ENCODE peak calls at places on chromosome 20, in nine cellular contexts. G is fibroblast of lung; D is ovary; H is CD8-positive, alpha-beta T cell; Q is heart left ventricle; K is heart right ventricle; F is HepG2; M is uterus; U is HCT116. R is an unnamed sample.

GRCh38 chr20:5652626-5653573 is 97.3 kb upstream of the SHLD1 start:
- DNase-seq in D (no peak), U (no peak), M (no peak), K (no peak), G (peak; percentile 89), H (no peak), Q (no peak), F (no peak), R (peak; percentile 38)

GRCh38 chr20:11686195-11686594 is 231.5 kb upstream of the BTBD3 start:
- DNase-seq in K (no peak), F (no peak), Q (no peak), U (no peak), M (no peak), G (no peak), H (no peak), D (no peak), R (no peak)

GRCh38 chr20:21368791-21369190 is 28.5 kb downstream of the NKX2-4 start:
- DNase-seq in F (no peak), Q (no peak), M (no peak), U (no peak), D (no peak), K (no peak), H (no peak), G (no peak), R (no peak)

GRCh38 chr20:47102629-47103028 is 208.0 kb downstream of the EYA2 start:
- DNase-seq in K (peak; percentile 22), U (no peak), G (no peak), M (no peak), H (no peak), F (no peak), D (no peak), Q (no peak), R (no peak)

GRCh38 chr20:11672959-11673358 is 244.7 kb upstream of the BTBD3 start:
- DNase-seq in U (no peak), M (no peak), G (no peak), H (no peak), K (no peak), Q (no peak), F (no peak), D (no peak), R (no peak)

GRCh38 chr20:35742741-35743523 is 872 bp upstream of the RBM39 start:
- DNase-seq in H (no peak), K (no peak), D (no peak), M (no peak), U (no peak), F (peak; percentile 69), Q (no peak), G (peak; percentile 43), R (no peak)

GRCh38 chr20:62287759-62288534 is 14.8 kb upstream of the ADRM1 start:
- DNase-seq in D (no peak), K (no peak), U (no peak), H (no peak), M (no peak), F (no peak), Q (no peak), G (no peak), R (no peak)

GRCh38 chr20:11807070-11807741 is 110.5 kb upstream of the BTBD3 start:
- DNase-seq in M (no peak), Q (no peak), D (no peak), F (no peak), H (no peak), U (no peak), G (peak; percentile 86), K (no peak), R (no peak)

GRCh38 chr20:49987868-49988690 is 5.3 kb downstream of the SNAI1 start:
- DNase-seq in M (no peak), D (no peak), U (no peak), Q (no peak), G (no peak), F (no peak), K (no peak), H (no peak), R (no peak)
- H3K4me1 ChIP-seq in M (peaks cover 9% of the 10 kb centered on the region), D (peaks cover 20% of the 10 kb centered on the region), U (peaks cover 2% of the 10 kb centered on the region), Q (peaks cover 32% of the 10 kb centered on the region), G (peaks cover 34% of the 10 kb centered on the region), F (peaks cover 61% of the 10 kb centered on the region), K (peaks cover 76% of the 10 kb centered on the region), H (peaks cover 5% of the 10 kb centered on the region), R (peaks cover 2% of the 10 kb centered on the region)

DNA sequence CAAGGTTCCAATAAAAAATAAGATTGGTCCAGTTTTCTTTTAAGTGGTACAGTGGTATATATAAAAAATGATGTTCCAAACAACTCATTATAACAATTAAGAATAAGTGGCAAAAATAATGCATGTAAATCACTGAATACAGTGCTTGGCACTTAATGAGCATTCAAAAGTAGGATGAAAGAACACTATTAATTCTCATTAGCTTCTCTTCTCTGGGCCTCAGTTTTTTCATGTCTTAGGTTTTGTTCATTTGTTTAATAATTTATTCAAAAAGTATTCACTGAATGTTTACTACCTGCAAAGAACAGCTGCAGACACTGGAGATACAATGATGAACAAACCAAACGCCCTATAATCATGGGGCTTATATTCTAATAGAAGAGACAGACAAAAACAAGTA is 21.1 kb downstream of the BCL2L1 start:
- DNase-seq in H (no peak), K (no peak), D (no peak), G (no peak), M (no peak), U (no peak), Q (no peak), F (no peak), R (no peak)
- H3K27ac ChIP-seq in H (no peak overlapping the region), K (peak overlapping the region; percentile 90), D (no peak overlapping the region), G (no peak overlapping the region), M (peak overlapping the region; percentile 75), U (peak overlapping the region; percentile 62), Q (peak overlapping the region; percentile 22), F (peak overlapping the region; percentile 83), R (no peak overlapping the region)

GRCh38 chr20:2751868-2752630 is 48.4 kb downstream of the CPXM1 start:
- DNase-seq in Q (no peak), F (no peak), D (peak; percentile 62), H (peak; percentile 70), G (no peak), M (no peak), U (no peak), K (no peak), R (no peak)

GRCh38 chr20:2751347-2751867 is 49.0 kb downstream of the CPXM1 start:
- DNase-seq in M (no peak), G (no peak), D (no peak), F (peak; percentile 75), Q (no peak), K (no peak), H (peak; percentile 46), U (no peak), R (peak; percentile 42)

GRCh38 chr20:2749951-2750342 is 50.5 kb downstream of the CPXM1 start:
- DNase-seq in F (no peak), Q (no peak), D (no peak), M (no peak), G (no peak), U (no peak), K (no peak), H (no peak), R (peak; percentile 41)

GRCh38 chr20:2749343-2749950 is 51.0 kb downstream of the CPXM1 start:
- DNase-seq in F (no peak), U (no peak), M (no peak), K (no peak), Q (no peak), H (peak; percentile 48), G (no peak), D (no peak), R (no peak)

DNA sequence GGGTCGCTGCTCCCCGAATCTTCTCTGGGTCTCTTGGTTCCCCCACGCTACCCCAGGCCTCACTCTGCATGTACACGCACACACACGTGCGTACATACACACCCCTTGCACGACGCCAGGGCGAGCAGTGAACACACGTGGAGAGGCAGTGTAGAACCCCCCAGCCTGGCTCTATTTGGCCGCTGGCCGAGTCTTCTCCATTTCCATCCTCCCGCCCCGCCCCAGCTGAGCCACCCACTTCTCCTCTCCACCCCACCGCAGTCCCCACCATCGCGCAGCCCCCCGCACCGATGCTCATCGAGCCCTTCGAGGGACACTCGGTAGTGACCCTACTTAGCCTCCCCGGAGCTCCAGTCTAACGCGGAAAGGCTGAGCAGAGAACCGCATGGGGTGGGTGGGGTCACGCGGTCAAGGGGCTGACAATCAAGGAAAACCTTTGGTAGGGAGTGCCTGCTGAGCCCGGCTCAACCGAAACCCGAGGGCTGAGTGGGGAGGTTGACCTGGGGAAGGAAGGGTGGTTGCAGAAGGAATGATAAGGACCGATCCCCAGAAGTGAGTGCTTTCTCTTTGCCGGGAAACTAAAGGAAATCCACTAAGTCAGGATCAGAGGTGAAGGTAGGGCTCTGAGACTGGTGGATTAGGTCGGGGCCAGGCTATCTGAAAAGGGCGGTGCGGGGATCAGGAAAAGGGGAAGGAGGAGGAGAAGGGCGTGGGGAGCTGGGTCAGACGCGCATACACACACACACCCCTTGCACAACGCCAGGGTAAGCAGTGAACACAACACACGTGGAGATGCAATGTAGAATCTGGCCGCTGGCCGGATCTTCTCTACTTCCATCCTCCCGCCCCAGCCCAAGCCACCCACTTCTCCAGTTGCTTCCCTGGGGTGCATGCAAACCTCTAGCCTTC is 49.8 kb downstream of the CPXM1 start:
- DNase-seq in G (peak; percentile 35), M (peak; percentile 72), U (no peak), Q (no peak), D (peak; percentile 56), H (no peak), F (peak; percentile 59), K (no peak), R (peak; percentile 64)
- H3K4me3 ChIP-seq in G (no peak overlapping the region), M (peak overlapping the region; percentile 53), U (no peak overlapping the region), Q (peak overlapping the region; percentile 51), D (peak overlapping the region; percentile 46), H (peak overlapping the region; percentile 57), F (peak overlapping the region; percentile 79), K (peak overlapping the region; percentile 48), R (peak overlapping the region; percentile 49)

GRCh38 chr20:61220131-61220530 is 31.9 kb upstream of the CDH4 start:
- DNase-seq in G (no peak), Q (no peak), U (no peak), H (no peak), F (no peak), K (no peak), D (no peak), M (no peak), R (no peak)
- H3K4me1 ChIP-seq in G (peaks cover 6% of the 10 kb centered on the region), Q (no peaks in the 10 kb centered on the region), U (no peaks in the 10 kb centered on the region), H (no peaks in the 10 kb centered on the region), F (no peaks in the 10 kb centered on the region), K (no peaks in the 10 kb centered on the region), D (no peaks in the 10 kb centered on the region), M (no peaks in the 10 kb centered on the region), R (no peaks in the 10 kb centered on the region)

DNA sequence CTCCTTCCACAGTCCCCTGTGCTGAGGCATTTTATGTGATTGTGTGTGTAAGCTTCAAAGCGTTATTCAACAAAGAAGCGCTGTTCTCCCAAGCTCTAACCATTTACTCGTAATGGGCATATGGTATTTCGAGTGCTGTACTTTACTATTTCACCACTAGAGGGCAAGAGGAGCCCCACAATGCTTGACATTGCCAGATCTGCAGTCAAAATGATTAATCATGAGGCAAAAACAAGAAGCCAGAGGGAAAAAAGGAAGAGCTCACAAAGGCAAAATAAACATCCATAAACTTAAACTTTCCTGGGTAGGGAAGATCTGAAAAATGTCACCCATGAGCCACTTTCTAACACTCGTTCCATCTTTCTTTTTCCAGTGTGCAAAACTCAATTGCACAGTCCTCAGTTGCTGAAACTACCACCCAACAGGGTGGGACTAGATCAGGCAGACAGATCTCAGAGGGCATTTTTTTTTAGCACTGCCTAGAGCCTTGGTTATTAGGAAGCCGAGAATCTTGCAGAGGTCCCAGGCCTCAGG is 215.0 kb upstream of the PLCB4 start:
- DNase-seq in K (peak; percentile 48), Q (no peak), D (no peak), M (peak; percentile 25), U (peak; percentile 40), G (peak; percentile 87), H (no peak), F (peak; percentile 89), R (no peak)
- H3K27ac ChIP-seq in K (peak overlapping the region; percentile 57), Q (peak overlapping the region; percentile 43), D (peak overlapping the region; percentile 57), M (peak overlapping the region; percentile 76), U (no peak overlapping the region), G (peak overlapping the region; percentile 28), H (no peak overlapping the region), F (no peak overlapping the region), R (no peak overlapping the region)

GRCh38 chr20:2874456-2874855 is 1.2 kb downstream of the PTPRA start:
- DNase-seq in D (no peak), U (no peak), F (no peak), Q (no peak), G (no peak), H (no peak), K (no peak), M (no peak), R (no peak)
- H3K4me3 ChIP-seq in D (peak overlapping the region; percentile 79), U (peak overlapping the region; percentile 93), F (peak overlapping the region; percentile 92), Q (peak overlapping the region; percentile 86), G (peak overlapping the region; percentile 86), H (peak overlapping the region; percentile 85), K (peak overlapping the region; percentile 98), M (peak overlapping the region; percentile 81), R (peak overlapping the region; percentile 98)

R was measured in Peyer's patch.